ENCODE peak calls at places on chromosomes 16 and 17, in seven cellular contexts. U is spleen, O is left lung, W is lower lobe of right lung, C is HCT116, F is IMR-90, B is ovary. D is an unnamed sample.

GRCh38 chr16:83785455-83785854 is 22.3 kb upstream of the HSBP1 start:
- DNase-seq in U (no peak), O (no peak), W (no peak), C (no peak), F (peak), B (no peak), D (no peak)

GRCh38 chr17:47184671-47185070 is 4.4 kb downstream of the CDC27 start:
- DNase-seq in U (no peak), O (no peak), W (no peak), C (no peak), F (no peak), B (no peak), D (no peak)

GRCh38 chr16:28140788-28141618 is 70.8 kb downstream of the XPO6 start:
- DNase-seq in U (no peak), O (no peak), W (peak), C (no peak), F (no peak), B (no peak), D (no peak)

GRCh38 chr17:40827746-40828453 is 5.5 kb upstream of the KRT10 start:
- DNase-seq in U (no peak), O (no peak), W (no peak), C (peak), F (no peak), B (no peak), D (no peak)

GRCh38 chr16:24499193-24499814 is 40.1 kb upstream of the RBBP6 start:
- DNase-seq in U (no peak), O (no peak), W (no peak), C (peak), F (peak), B (no peak), D (no peak)

GRCh38 chr16:81634380-81635121 is 144.5 kb upstream of the PLCG2 start:
- DNase-seq in U (no peak), O (no peak), W (no peak), C (no peak), F (peak), B (no peak), D (no peak)

GRCh38 chr16:15970202-15970601 is 20.8 kb downstream of the ABCC1 start:
- DNase-seq in U (no peak), O (no peak), W (no peak), C (no peak), F (no peak), B (no peak), D (no peak)

GRCh38 chr17:57989011-57989345 is 924 bp upstream of the VEZF1 start:
- DNase-seq in U (no peak), O (no peak), W (no peak), C (peak), F (peak), B (no peak), D (no peak)

GRCh38 chr17:82657926-82658325 is 9.7 kb upstream of the WDR45B start:
- DNase-seq in U (no peak), O (peak), W (no peak), C (no peak), F (no peak), B (peak), D (no peak)

GRCh38 chr17:7988750-7989178 is 13.7 kb upstream of the GUCY2D start:
- DNase-seq in U (no peak), O (no peak), W (no peak), C (peak), F (peak), B (no peak), D (peak)

GRCh38 chr17:32471652-32472051 is 15.1 kb upstream of the CDK5R1 start:
- DNase-seq in U (no peak), O (no peak), W (no peak), C (no peak), F (no peak), B (no peak), D (no peak)

GRCh38 chr17:48238933-48239602 is 131.5 kb downstream of the SNX11 start:
- DNase-seq in U (no peak), O (no peak), W (no peak), C (no peak), F (no peak), B (no peak), D (no peak)

GRCh38 chr16:71513302-71513701 is 12.9 kb upstream of the CHST4 start:
- DNase-seq in U (no peak), O (no peak), W (no peak), C (no peak), F (no peak), B (no peak), D (no peak)

GRCh38 chr17:35540589-35541404 is 3.3 kb upstream of the SLFN12L start:
- DNase-seq in U (peak), O (peak), W (peak), C (no peak), F (peak), B (no peak), D (no peak)

GRCh38 chr17:51660266-51660665 is 399.9 kb downstream of the UTP18 start:
- DNase-seq in U (no peak), O (no peak), W (no peak), C (no peak), F (no peak), B (no peak), D (no peak)

GRCh38 chr17:18156171-18156975 is 27.3 kb upstream of the ALKBH5 start:
- DNase-seq in U (no peak), O (no peak), W (no peak), C (no peak), F (no peak), B (no peak), D (no peak)

GRCh38 chr17:83064021-83064731 is 15.2 kb upstream of the METRNL start:
- DNase-seq in U (peak), O (no peak), W (peak), C (no peak), F (no peak), B (peak), D (no peak)

GRCh38 chr17:75380750-75381149 is 24.7 kb downstream of the GRB2 start:
- DNase-seq in U (no peak), O (no peak), W (no peak), C (no peak), F (no peak), B (no peak), D (no peak)

GRCh38 chr17:19904412-19904811 is 36.7 kb upstream of the ULK2 start:
- DNase-seq in U (no peak), O (no peak), W (no peak), C (no peak), F (peak), B (no peak), D (no peak)

GRCh38 chr17:63555475-63556156 is 5.3 kb downstream of the DCAF7 start:
- DNase-seq in U (no peak), O (peak), W (no peak), C (no peak), F (no peak), B (no peak), D (no peak)

GRCh38 chr16:16150117-16150877 is 73.0 kb downstream of the ABCC6 start:
- DNase-seq in U (no peak), O (no peak), W (no peak), C (no peak), F (peak), B (peak), D (peak)

GRCh38 chr17:1469231-1469852 is 13.3 kb upstream of the CRK start:
- DNase-seq in U (no peak), O (peak), W (no peak), C (no peak), F (no peak), B (no peak), D (no peak)

GRCh38 chr17:37650419-37651003 is 7.3 kb upstream of the DDX52 start:
- DNase-seq in U (no peak), O (no peak), W (no peak), C (peak), F (peak), B (no peak), D (no peak)

GRCh38 chr17:14515015-14515414 is 214.1 kb downstream of the HS3ST3B1 start:
- DNase-seq in U (no peak), O (no peak), W (no peak), C (no peak), F (no peak), B (no peak), D (no peak)

GRCh38 chr17:82194765-82195164 is 17.9 kb downstream of the CCDC57 start:
- DNase-seq in U (no peak), O (no peak), W (no peak), C (no peak), F (no peak), B (no peak), D (no peak)

GRCh38 chr16:27123795-27124194 is 57.1 kb downstream of the C16orf82 start:
- DNase-seq in U (no peak), O (no peak), W (no peak), C (no peak), F (peak), B (no peak), D (no peak)

GRCh38 chr16:67399218-67399733 is 6.0 kb upstream of the TPPP3 start:
- DNase-seq in U (peak), O (peak), W (peak), C (no peak), F (no peak), B (peak), D (no peak)

GRCh38 chr17:66349549-66350245 is 47.3 kb downstream of the PRKCA start:
- DNase-seq in U (no peak), O (no peak), W (no peak), C (no peak), F (no peak), B (no peak), D (no peak)

GRCh38 chr17:41689497-41690299 is 1.0 kb downstream of the EIF1 start:
- DNase-seq in U (no peak), O (no peak), W (no peak), C (no peak), F (peak), B (no peak), D (no peak)

GRCh38 chr17:7133916-7134315 is 19.3 kb upstream of the ASGR2 start:
- DNase-seq in U (peak), O (no peak), W (no peak), C (no peak), F (no peak), B (no peak), D (no peak)

DNA sequence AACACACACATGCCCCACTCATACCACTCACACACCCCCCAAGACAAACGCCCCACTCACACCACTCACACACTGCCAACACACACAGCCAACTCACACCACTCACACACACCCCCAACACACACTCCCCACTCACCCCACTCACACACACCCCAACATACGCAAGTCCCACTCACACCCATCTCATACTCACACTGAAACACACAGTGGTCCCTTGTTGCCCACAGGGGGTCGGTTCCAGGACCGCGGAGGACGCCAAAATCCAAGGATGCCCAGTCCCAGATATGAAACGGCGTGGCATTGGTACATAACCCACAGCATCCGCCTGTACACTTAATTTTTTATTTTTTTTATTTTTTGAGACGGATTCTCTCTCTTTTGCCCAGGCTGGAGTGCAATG is 20.9 kb downstream of the RNF213 start:
- DNase-seq in U (no peak), O (peak), W (peak), C (no peak), F (no peak), B (no peak), D (no peak)
- H3K4me3 ChIP-seq in U (no peak), O (no peak), W (no peak), C (no peak), F (no peak), B (no peak), D (no peak)

GRCh38 chr17:49280061-49280460 is 49.5 kb upstream of the PHOSPHO1 start:
- DNase-seq in U (no peak), O (no peak), W (no peak), C (no peak), F (no peak), B (no peak), D (no peak)
- H3K27ac ChIP-seq in U (no peak), O (no peak), W (no peak), C (no peak), F (no peak), B (no peak), D (no peak)

DNA sequence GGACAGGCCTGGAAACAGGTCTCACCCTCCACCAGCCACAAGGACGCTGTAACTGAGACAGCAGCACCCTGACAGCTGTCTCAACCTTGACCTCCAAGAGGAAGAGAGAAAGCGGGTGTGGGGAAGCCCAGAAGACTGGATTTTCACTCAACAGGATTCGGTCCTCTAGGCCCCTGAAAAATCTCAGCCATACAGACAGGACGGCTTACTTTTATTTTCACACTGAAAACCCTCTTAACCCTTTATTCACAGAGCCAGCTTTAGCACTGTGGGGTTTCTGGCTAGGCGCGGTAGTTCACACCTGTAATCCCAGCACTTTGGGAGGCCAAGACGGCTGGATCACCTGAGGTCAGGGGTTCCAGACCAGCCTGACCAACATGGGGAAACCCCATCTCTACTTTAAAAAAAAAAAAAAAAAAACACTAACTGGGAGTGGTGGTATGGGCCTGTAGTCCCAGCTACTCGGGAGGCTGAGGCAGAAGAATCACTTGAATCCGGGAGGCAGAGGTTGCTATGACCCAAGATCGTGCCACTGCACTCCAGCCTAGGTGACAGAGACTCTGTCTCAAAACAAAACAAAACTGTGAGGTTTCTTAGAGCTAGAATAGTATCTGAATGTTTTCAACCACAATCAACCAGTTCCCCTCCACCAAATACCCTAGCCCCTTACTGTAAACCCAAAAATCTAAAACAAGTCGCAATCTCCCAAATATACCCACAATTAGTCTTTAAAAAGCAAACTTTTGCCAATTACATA is 5.3 kb downstream of the ANKRD11 start:
- DNase-seq in U (no peak), O (no peak), W (no peak), C (no peak), F (no peak), B (no peak), D (no peak)
- H3K4me3 ChIP-seq in U (no peak), O (no peak), W (no peak), C (no peak), F (no peak), B (no peak), D (no peak)

DNA sequence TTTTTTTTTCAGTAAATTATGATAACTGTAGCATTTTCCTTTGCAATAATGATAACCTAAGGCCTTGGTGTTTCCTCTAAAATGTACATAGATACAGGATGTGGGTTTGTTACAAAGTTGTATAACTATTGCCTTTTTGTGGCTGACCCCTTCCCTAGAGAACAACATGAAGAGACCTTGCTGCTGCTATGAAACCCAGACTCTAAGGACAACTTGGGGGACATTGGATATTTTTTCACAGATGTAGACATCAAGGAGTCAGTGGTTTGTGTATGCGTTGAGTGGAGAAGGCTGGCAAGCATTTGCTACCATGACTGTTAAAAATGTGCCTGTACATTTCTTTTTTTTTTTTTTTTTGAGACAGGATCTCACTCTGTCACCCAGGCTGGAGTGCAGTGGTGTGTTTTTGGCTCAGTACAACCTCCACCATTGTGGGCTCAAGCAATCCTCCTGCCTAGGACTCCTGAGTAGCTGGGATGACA is 12.3 kb downstream of the HMOX2 start:
- DNase-seq in U (no peak), O (no peak), W (no peak), C (no peak), F (peak), B (no peak), D (no peak)
- H3K27ac ChIP-seq in U (peak), O (peak), W (peak), C (peak), F (peak), B (no peak), D (peak)

GRCh38 chr16:56911771-56912541 is 20.0 kb upstream of the HERPUD1 start:
- DNase-seq in U (peak), O (no peak), W (peak), C (no peak), F (peak), B (peak), D (no peak)
- H3K4me3 ChIP-seq in U (no peak), O (no peak), W (no peak), C (no peak), F (no peak), B (no peak), D (no peak)

D was measured in AG04450.